ENCODE peak calls at places on chromosomes 16 and 17, in four cellular contexts. C, L, E and F are unnamed samples.

GRCh38 chr16:51150159-51150893 is 744 bp downstream of the SALL1 start:
- DNase-seq in C (no peak), E (no peak), L (no peak), F (no peak)

GRCh38 chr17:79388556-79389295 is 222.1 kb downstream of the RBFOX3 start:
- DNase-seq in E (no peak), C (peak; percentile 65), L (no peak), F (peak; percentile 71)

GRCh38 chr17:7884581-7885356 is 3.8 kb upstream of the CHD3 start:
- DNase-seq in C (peak; percentile 25), E (peak; percentile 36), L (peak; percentile 58), F (peak; percentile 51)

GRCh38 chr17:80931421-80932265 is 60.0 kb upstream of the CHMP6 start:
- DNase-seq in C (no peak), L (no peak), E (no peak), F (no peak)

GRCh38 chr17:65987988-65988387 is 203.9 kb downstream of the CEP112 start:
- DNase-seq in C (no peak), E (no peak), L (no peak), F (no peak)

GRCh38 chr17:33292184-33292980 is 713 bp downstream of the ASIC2 start:
- DNase-seq in E (no peak), C (peak; percentile 19), L (no peak), F (peak; percentile 36)

GRCh38 chr16:65494609-65495008 is 372.7 kb upstream of the CDH11 start:
- DNase-seq in C (no peak), L (no peak), E (no peak), F (no peak)

GRCh38 chr16:75550211-75550662 is 5.8 kb downstream of the TMEM231 start:
- DNase-seq in C (peak; percentile 58), L (no peak), E (peak; percentile 41), F (peak; percentile 53)

GRCh38 chr17:74868908-74869255 is 3.9 kb downstream of the FDXR start:
- DNase-seq in L (no peak), E (no peak), C (no peak), F (no peak)

GRCh38 chr16:165218-165538 is 600 bp upstream of the HBM start:
- DNase-seq in C (peak; percentile 31), E (no peak), L (no peak), F (no peak)

GRCh38 chr17:15490634-15491261 is 23.3 kb upstream of the CDRT4 start:
- DNase-seq in L (no peak), E (peak; percentile 17), C (no peak), F (no peak)

GRCh38 chr16:55015181-55015913 is 84.7 kb downstream of the IRX5 start:
- DNase-seq in L (no peak), C (no peak), E (no peak), F (no peak)

GRCh38 chr16:3065069-3065741 is at the start of gene IL32:
- DNase-seq in E (peak; percentile 89), C (peak; percentile 72), L (peak; percentile 34), F (peak; percentile 53)

GRCh38 chr16:19892902-19893301 is 8.3 kb upstream of the GPRC5B start:
- DNase-seq in E (no peak), L (no peak), C (no peak), F (no peak)

GRCh38 chr16:74700206-74701040 is at the start of gene MLKL:
- DNase-seq in C (peak; percentile 57), L (peak; percentile 73), E (peak; percentile 72), F (peak; percentile 56)

GRCh38 chr17:79980246-79981043 is 55.2 kb downstream of the TBC1D16 start:
- DNase-seq in C (no peak), L (no peak), E (no peak), F (no peak)

GRCh38 chr17:2049333-2050245 is 5.3 kb upstream of the HIC1 start:
- DNase-seq in E (peak; percentile 91), C (peak; percentile 90), L (peak; percentile 89), F (peak; percentile 95)

GRCh38 chr16:82603784-82604411 is 22.9 kb upstream of the CDH13 start:
- DNase-seq in L (no peak), C (no peak), E (no peak), F (no peak)

GRCh38 chr17:29733151-29733550 is 110.4 kb upstream of the CORO6 start:
- DNase-seq in E (no peak), C (no peak), L (no peak), F (no peak)

GRCh38 chr17:50787106-50787505 is 19.8 kb upstream of the ANKRD40CL start:
- DNase-seq in L (no peak), E (no peak), C (no peak), F (no peak)

GRCh38 chr17:20941872-20942271 is 100.9 kb downstream of the USP22 start:
- DNase-seq in L (no peak), C (no peak), E (no peak), F (no peak)

GRCh38 chr16:21656795-21657768 is 4.7 kb upstream of the IGSF6 start:
- DNase-seq in E (peak; percentile 30), L (no peak), C (peak; percentile 57), F (peak; percentile 73)

GRCh38 chr16:67707790-67708189 is 11.3 kb downstream of the GFOD2 start:
- DNase-seq in C (no peak), E (no peak), L (no peak), F (no peak)

GRCh38 chr17:81510798-81511549 is 1.6 kb downstream of the ACTG1 start:
- DNase-seq in C (no peak), E (peak; percentile 46), L (peak; percentile 44), F (no peak)

GRCh38 chr16:68126395-68126794 is 41.2 kb downstream of the NFATC3 start:
- DNase-seq in E (no peak), C (peak; percentile 48), L (no peak), F (no peak)

GRCh38 chr17:17809527-17810373 is 27.0 kb downstream of the SREBF1 start:
- DNase-seq in E (no peak), C (no peak), L (no peak), F (peak; percentile 53)

GRCh38 chr16:49281843-49282642 is 405 bp upstream of the CBLN1 start:
- DNase-seq in L (no peak), E (peak; percentile 76), C (peak; percentile 90), F (peak; percentile 11)

GRCh38 chr17:66775262-66775661 is 59.7 kb upstream of the CACNG5 start:
- DNase-seq in C (no peak), L (no peak), E (no peak), F (no peak)

GRCh38 chr17:18258356-18259038 is at the start of gene FLII:
- DNase-seq in L (peak; percentile 54), C (peak; percentile 74), E (peak; percentile 60), F (peak; percentile 74)

GRCh38 chr17:82013772-82014321 is 8.8 kb downstream of the CENPX start:
- DNase-seq in L (no peak), C (no peak), E (no peak), F (no peak)

GRCh38 chr17:4230142-4230541 is 33.6 kb downstream of the ANKFY1 start:
- DNase-seq in L (no peak), E (no peak), C (no peak), F (no peak)

GRCh38 chr17:83062011-83062817 is 17.2 kb upstream of the METRNL start:
- DNase-seq in L (no peak), E (peak; percentile 1), C (no peak), F (no peak)

GRCh38 chr17:79017546-79017945 is 6.4 kb upstream of the C1QTNF1 start:
- DNase-seq in E (no peak), L (no peak), C (no peak), F (no peak)